ENCODE peak calls at places on chromosomes 12 and 14, in six cellular contexts. C, B, W, U, E and D are unnamed samples.

GRCh38 chr12:468671-469389 is 9.1 kb downstream of the B4GALNT3 start:
- DNase-seq in U (peak), E (no peak), W (no peak), B (peak), C (no peak), D (no peak)

GRCh38 chr14:35963209-35963608 is 137.1 kb downstream of the BRMS1L start:
- DNase-seq in C (no peak), B (no peak), W (no peak), E (no peak), U (peak), D (no peak)

GRCh38 chr12:69897744-69898143 is 72.7 kb downstream of the MYRFL start:
- DNase-seq in B (no peak), U (peak), W (no peak), E (no peak), C (peak), D (no peak)

GRCh38 chr14:102697125-102697900 is 79.9 kb upstream of the TRAF3 start:
- DNase-seq in C (peak), W (no peak), E (no peak), B (no peak), U (no peak), D (no peak)

GRCh38 chr12:131076791-131077747 is 123.4 kb downstream of the ADGRD1 start:
- DNase-seq in C (no peak), W (no peak), E (no peak), U (no peak), B (peak), D (no peak)

GRCh38 chr14:77498984-77499527 is 440 bp upstream of the ISM2 start:
- DNase-seq in C (no peak), W (no peak), E (peak), U (peak), B (no peak), D (no peak)

GRCh38 chr14:54599932-54600331 is 33.0 kb downstream of the SAMD4A start:
- DNase-seq in E (no peak), C (peak), B (no peak), W (no peak), U (peak), D (no peak)

GRCh38 chr12:14981049-14981448 is 8.2 kb downstream of the PDE6H start:
- DNase-seq in U (no peak), E (peak), B (no peak), W (no peak), C (no peak), D (no peak)

GRCh38 chr14:77302926-77303325 is 17.8 kb downstream of the POMT2 start:
- DNase-seq in C (peak), E (no peak), B (peak), U (peak), W (no peak), D (no peak)

GRCh38 chr14:67571275-67571990 is 28.6 kb downstream of the PIGH start:
- DNase-seq in E (peak), B (peak), W (no peak), U (peak), C (peak), D (peak)

GRCh38 chr14:44961151-44961729 is 507 bp downstream of the KLHL28 start:
- DNase-seq in B (peak), W (no peak), C (peak), U (peak), E (peak), D (peak)

GRCh38 chr14:53331247-53331646 is 178.1 kb upstream of the DDHD1 start:
- DNase-seq in E (no peak), C (peak), B (no peak), W (no peak), U (peak), D (no peak)

GRCh38 chr12:32134144-32134888 is 27.7 kb downstream of the BICD1 start:
- DNase-seq in B (no peak), W (no peak), E (no peak), C (peak), U (peak), D (peak)

GRCh38 chr14:76662580-76662979 is 98.7 kb upstream of the VASH1 start:
- DNase-seq in E (no peak), B (no peak), C (no peak), W (no peak), U (no peak), D (no peak)

DNA sequence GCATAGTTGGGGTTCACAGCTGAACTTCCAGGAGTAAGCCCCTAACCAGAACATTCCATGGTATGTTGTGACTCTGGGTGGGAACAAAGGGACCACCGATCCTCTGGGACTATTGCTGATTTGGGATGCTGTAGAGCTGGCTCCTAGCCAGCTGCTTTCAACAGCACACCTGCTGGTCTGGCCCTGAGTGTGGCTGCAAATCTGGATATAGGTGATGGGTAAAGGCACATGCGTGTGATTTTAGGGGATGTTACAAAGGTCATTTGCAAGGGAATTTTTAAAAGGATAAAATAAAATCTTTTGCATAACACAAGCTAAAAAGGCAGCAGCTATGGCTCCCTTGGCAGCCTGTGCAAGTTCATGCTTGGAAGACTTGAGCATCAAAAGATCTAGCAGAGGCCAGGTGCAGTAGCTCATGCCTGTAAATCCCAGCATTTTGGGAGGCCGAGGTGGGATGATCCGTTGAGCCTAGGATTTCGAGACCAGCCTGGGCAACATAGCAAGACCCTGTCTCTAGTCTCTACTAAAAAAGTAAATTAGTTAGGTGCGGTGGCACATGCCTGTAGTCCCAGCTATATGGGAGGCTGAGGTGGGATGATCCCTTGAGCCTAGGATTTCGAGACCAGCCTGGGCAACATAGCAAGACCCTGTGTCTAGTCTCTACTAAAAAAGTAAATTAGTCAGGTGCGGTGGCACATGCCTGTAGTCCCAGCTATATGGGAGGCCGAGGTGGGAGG is 1.6 kb downstream of the ALDH2 start:
- DNase-seq in W (no peak), C (no peak), B (no peak), U (no peak), E (no peak), D (no peak)
- H3K4me3 ChIP-seq in W (peak), C (no peak), B (no peak), U (peak), E (peak), D (no peak)

DNA sequence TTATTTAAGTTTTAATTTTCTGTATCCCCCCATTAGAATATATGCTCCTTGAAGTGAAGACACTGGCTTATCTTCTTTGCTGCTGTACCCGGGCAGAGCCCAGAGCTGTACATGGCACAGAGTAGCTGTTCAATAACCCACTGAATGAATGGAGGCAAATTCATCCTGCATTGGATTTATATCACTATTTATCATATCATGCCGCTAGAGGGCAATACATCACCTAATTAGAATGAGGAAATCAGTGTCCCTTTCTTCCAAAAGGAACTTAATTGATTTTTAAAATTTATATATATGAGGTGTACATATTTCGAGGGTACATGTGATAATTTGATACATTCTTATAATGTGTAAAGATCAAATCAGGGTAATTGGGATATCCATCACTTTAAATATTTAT is 89.2 kb upstream of the TMEM260 start:
- DNase-seq in E (no peak), W (no peak), U (peak), C (peak), B (no peak), D (no peak)
- TF ChIP-seq CTCF in E (peak), W (peak), U (peak), C (peak), B (peak), D (peak)

GRCh38 chr14:91075553-91075952 is 15.1 kb upstream of the RPS6KA5 start:
- DNase-seq in U (no peak), E (no peak), W (no peak), B (no peak), C (no peak), D (no peak)
- H3K4me3 ChIP-seq in U (no peak), E (no peak), W (no peak), B (no peak), C (no peak), D (no peak)

DNA sequence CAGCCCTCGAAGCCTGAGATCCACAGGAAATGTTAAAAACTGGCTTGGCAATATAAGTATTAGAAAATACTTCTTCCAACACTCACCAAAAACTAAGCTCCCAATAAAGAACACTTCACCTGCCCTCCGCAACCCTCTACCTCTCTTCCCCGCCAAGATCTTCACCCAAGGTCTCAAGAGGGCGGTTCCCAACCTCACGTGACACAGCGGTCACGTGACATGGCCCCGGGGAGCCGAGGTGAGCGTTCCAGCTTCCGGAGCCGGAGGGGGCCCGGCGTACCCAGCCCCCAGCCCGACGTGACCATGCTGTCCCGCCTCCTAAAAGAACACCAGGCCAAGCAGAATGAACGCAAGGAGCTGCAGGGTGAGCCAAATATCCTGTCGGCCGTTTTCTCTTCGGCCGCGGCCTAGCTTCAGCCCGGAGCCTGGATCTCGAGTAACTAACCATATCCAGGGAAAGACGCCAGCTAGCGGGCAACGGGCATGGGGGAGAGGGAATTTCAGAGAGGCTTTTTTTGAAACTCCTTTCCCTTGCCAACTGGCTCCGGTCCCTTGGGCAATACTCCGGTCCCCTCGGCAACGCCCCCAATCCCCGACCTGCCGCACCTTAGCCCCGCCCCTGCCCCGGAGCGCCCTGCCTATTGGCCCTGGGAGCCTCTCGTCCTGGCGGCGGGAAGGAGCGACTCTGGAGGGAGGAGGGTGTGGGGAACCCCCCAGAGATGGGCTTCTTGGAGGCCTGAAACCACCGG is at the start of gene BLOC1S1:
- DNase-seq in W (peak), B (peak), U (peak), C (peak), E (peak), D (peak)
- TF ChIP-seq CTCF in W (no peak), B (no peak), U (peak), C (no peak), E (no peak), D (no peak)